ENCODE peak calls at places on chromosomes 12 and 14, in eight cellular contexts. L is GM12865, T is neural progenitor cell, G is tibial artery, W is AG04450, Q is AG09309, X is psoas muscle, S is transverse colon. F is an unnamed sample.

GRCh38 chr14:61537567-61538463 is 157.5 kb upstream of the HIF1A start:
- DNase-seq in S (peak), X (no peak), Q (peak), L (peak), T (peak), W (no peak), G (no peak), F (peak)

GRCh38 chr12:71768900-71769299 is 14.2 kb downstream of the RAB21 start:
- DNase-seq in X (no peak), L (no peak), G (no peak), Q (no peak), W (no peak), T (no peak), S (no peak), F (no peak)

GRCh38 chr14:65281991-65282908 is 130.3 kb upstream of the FUT8 start:
- DNase-seq in G (no peak), T (peak), S (no peak), L (peak), Q (peak), W (no peak), X (no peak), F (peak)

GRCh38 chr14:80055226-80055625 is 156.1 kb downstream of the DIO2 start:
- DNase-seq in T (no peak), S (no peak), L (no peak), Q (no peak), G (no peak), W (no peak), X (no peak), F (no peak)

GRCh38 chr12:131021142-131021541 is 67.4 kb downstream of the ADGRD1 start:
- DNase-seq in W (no peak), L (no peak), X (no peak), T (no peak), S (no peak), G (no peak), Q (no peak), F (no peak)

GRCh38 chr12:102876883-102877282 is 40.2 kb downstream of the PAH start:
- DNase-seq in L (no peak), Q (no peak), X (no peak), T (no peak), W (no peak), G (no peak), S (no peak), F (no peak)

GRCh38 chr12:31323466-31324115 is 2.4 kb downstream of the SINHCAF start:
- DNase-seq in S (peak), G (peak), X (no peak), W (no peak), Q (no peak), L (peak), T (no peak), F (no peak)

GRCh38 chr14:56659964-56660551 is 80.5 kb downstream of the TMEM260 start:
- DNase-seq in X (no peak), L (peak), G (no peak), W (peak), S (no peak), Q (peak), T (peak), F (peak)

GRCh38 chr14:51202914-51203665 is 37.0 kb upstream of the TMX1 start:
- DNase-seq in G (no peak), S (no peak), T (no peak), L (peak), Q (no peak), X (no peak), W (no peak), F (no peak)

GRCh38 chr14:78618379-78618778 is 448.2 kb downstream of the NRXN3 start:
- DNase-seq in L (no peak), X (no peak), T (no peak), S (no peak), G (no peak), Q (no peak), W (no peak), F (no peak)

GRCh38 chr14:101001311-101002069 is 98.0 kb upstream of the RTL1 start:
- DNase-seq in X (peak), Q (peak), T (no peak), S (no peak), W (peak), G (peak), L (no peak), F (peak)

GRCh38 chr12:12439636-12440035 is 82.8 kb downstream of the BORCS5 start:
- DNase-seq in Q (no peak), W (no peak), T (no peak), L (no peak), S (no peak), G (no peak), X (no peak), F (peak)

GRCh38 chr12:52860102-52860838 is 11.5 kb upstream of the KRT78 start:
- DNase-seq in T (no peak), W (no peak), S (no peak), L (no peak), G (no peak), X (no peak), Q (no peak), F (peak)

GRCh38 chr12:31471061-31471460 is 119.9 kb downstream of the DENND5B start:
- DNase-seq in W (no peak), T (no peak), X (no peak), G (no peak), S (no peak), L (no peak), Q (no peak), F (no peak)

GRCh38 chr12:11953523-11953922 is 117.2 kb upstream of the BCL2L14 start:
- DNase-seq in T (no peak), Q (no peak), X (no peak), G (no peak), W (no peak), S (no peak), L (no peak), F (no peak)

GRCh38 chr14:100980823-100981222 is 77.3 kb upstream of the RTL1 start:
- DNase-seq in L (no peak), S (no peak), W (no peak), Q (no peak), X (no peak), T (no peak), G (no peak), F (no peak)

DNA sequence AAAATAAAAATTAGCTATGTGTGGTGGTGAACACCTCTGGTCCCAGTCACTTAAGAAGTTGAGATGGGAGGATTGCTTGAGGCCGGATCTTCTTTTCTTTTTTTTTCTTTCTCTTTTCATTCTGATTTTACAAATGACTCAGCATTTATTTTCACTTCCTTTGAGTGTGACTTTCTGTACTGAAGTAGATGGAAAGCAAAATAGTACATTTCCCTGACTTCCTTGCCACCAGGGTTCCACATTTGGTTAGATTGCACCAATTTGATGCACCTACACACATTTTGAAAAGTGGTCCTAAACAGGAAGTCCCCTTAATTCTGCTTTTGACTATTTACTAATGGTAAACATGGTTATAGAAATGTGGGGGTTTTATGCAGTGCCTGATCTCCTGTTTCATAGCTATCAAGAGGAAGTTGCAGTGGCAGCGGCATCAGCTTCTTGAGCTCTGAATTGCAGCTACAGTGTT is 13.0 kb upstream of the LEMD3 start:
- DNase-seq in L (peak), S (no peak), X (no peak), W (no peak), G (no peak), T (no peak), Q (no peak), F (peak)
- TF ChIP-seq CTCF in L (no peak), S (no peak), X (no peak), W (no peak), G (no peak), T (no peak), Q (no peak), F (no peak)

DNA sequence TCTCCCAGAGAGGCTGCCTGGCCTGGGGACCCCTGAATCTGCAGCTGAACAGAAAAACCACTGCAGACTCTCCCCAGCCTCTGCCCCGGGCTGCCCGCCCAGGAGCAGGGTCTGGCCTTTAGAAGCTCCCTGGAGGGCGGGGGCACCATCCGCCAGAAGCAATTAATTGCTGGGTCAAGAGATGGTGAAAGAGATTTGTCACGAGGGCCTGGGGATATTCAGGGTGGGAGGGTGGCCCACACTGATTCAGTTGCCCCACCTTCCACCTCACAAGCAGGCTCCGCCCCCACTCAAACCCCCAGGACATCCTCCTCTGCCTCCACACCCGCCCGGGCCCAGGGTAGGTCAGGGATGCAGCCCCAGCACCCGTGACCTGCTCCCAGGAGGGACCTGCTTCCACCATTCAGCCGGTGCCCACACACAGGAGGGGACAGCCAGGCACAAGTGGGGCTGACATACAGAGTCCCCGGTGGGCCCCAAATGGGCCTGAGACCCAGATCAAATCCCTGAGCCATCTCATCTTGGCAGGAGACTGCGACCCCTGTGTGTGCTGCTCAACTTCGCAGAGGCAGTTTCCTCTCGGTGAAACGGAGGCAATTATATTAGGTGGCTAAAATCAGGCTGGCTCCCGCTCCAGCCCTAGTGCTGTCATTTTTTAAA is 23.0 kb downstream of the NCOR2 start:
- DNase-seq in X (no peak), S (no peak), Q (no peak), W (no peak), L (no peak), G (no peak), T (peak), F (no peak)
- H3K4me3 ChIP-seq in X (no peak), S (no peak), Q (no peak), W (no peak), L (no peak), G (no peak), T (peak), F (no peak)

GRCh38 chr12:56601503-56601902 is 28.6 kb downstream of the BAZ2A start:
- DNase-seq in Q (no peak), S (peak), X (no peak), W (no peak), T (no peak), G (no peak), L (peak), F (no peak)
- TF ChIP-seq CTCF in Q (peak), S (no peak), X (no peak), W (peak), T (peak), G (no peak), L (peak), F (peak)

GRCh38 chr12:68884251-68884650 is 48.7 kb downstream of the CPM start:
- DNase-seq in Q (no peak), L (no peak), G (no peak), S (no peak), T (no peak), W (no peak), X (no peak), F (no peak)

GRCh38 chr12:68887641-68888040 is 45.3 kb downstream of the CPM start:
- DNase-seq in L (no peak), S (no peak), T (no peak), G (no peak), Q (no peak), W (no peak), X (no peak), F (no peak)

GRCh38 chr12:68885381-68885780 is 47.6 kb downstream of the CPM start:
- DNase-seq in X (no peak), S (no peak), T (no peak), G (no peak), L (no peak), W (no peak), Q (no peak), F (no peak)

GRCh38 chr12:68888243-68888642 is 44.7 kb downstream of the CPM start:
- DNase-seq in L (no peak), Q (no peak), X (no peak), S (no peak), G (no peak), W (no peak), T (no peak), F (no peak)

GRCh38 chr12:68886636-68887572 is 46.1 kb downstream of the CPM start:
- DNase-seq in W (no peak), L (no peak), S (no peak), X (no peak), Q (no peak), G (no peak), T (peak), F (no peak)
- H3K4me3 ChIP-seq in W (no peak), L (no peak), S (no peak), X (no peak), Q (no peak), G (no peak), T (no peak), F (no peak)

DNA sequence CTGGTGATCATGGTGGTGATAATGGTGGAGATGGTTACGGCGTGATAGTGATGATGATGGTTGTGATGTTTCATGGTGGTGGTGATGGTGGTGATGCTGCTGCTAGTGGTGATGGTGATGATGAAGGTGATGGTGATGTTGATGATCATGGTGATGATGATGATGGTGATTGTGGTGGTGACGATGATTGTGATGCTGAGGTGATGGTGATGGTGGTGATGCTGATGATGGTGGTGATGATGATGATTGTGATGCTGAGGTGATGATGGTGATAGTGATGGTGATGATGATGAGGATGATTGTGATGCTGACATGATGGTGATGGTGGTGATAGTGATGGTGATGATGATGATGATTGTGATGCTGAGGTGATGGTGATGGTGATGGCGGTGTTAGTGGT is 113.2 kb upstream of the EVL start:
- DNase-seq in T (no peak), G (no peak), W (no peak), X (no peak), L (no peak), S (no peak), Q (no peak), F (no peak)
- TF ChIP-seq CTCF in T (no peak), G (no peak), W (no peak), X (no peak), L (no peak), S (no peak), Q (no peak), F (no peak)

GRCh38 chr14:33810308-33810707 is 140.6 kb downstream of the EGLN3 start:
- DNase-seq in S (no peak), X (no peak), T (no peak), Q (no peak), G (no peak), W (no peak), L (no peak), F (no peak)
- H3K4me3 ChIP-seq in S (no peak), X (no peak), T (no peak), Q (no peak), G (no peak), W (no peak), L (no peak), F (no peak)

GRCh38 chr14:35932659-35933159 is 106.6 kb downstream of the BRMS1L start:
- DNase-seq in Q (no peak), G (no peak), X (no peak), T (no peak), S (peak), W (no peak), L (peak), F (no peak)

GRCh38 chr14:35932136-35932535 is 106.0 kb downstream of the BRMS1L start:
- DNase-seq in L (peak), X (no peak), G (no peak), Q (no peak), S (no peak), T (no peak), W (no peak), F (no peak)

GRCh38 chr14:35929171-35929570 is 103.0 kb downstream of the BRMS1L start:
- DNase-seq in L (no peak), X (no peak), W (no peak), Q (no peak), G (no peak), T (no peak), S (no peak), F (no peak)

GRCh38 chr14:35931346-35931745 is 105.2 kb downstream of the BRMS1L start:
- DNase-seq in L (no peak), T (no peak), X (no peak), Q (no peak), S (no peak), W (no peak), G (no peak), F (no peak)

GRCh38 chr14:35934499-35934898 is 108.4 kb downstream of the BRMS1L start:
- DNase-seq in L (peak), X (no peak), T (no peak), G (no peak), W (no peak), S (no peak), Q (no peak), F (no peak)
- TF ChIP-seq CTCF in L (no peak), X (no peak), T (no peak), G (no peak), W (no peak), S (no peak), Q (no peak), F (no peak)

GRCh38 chr14:94278732-94279131 is 14.3 kb downstream of the SERPINA10 start:
- DNase-seq in X (no peak), T (no peak), W (no peak), S (no peak), G (no peak), L (no peak), Q (no peak), F (no peak)
- H3K4me3 ChIP-seq in X (no peak), T (no peak), W (no peak), S (no peak), G (no peak), L (no peak), Q (no peak), F (no peak)

GRCh38 chr12:57889541-57889989 is 43.0 kb upstream of the CTDSP2 start:
- DNase-seq in L (no peak), G (peak), S (peak), W (peak), X (peak), Q (no peak), T (peak), F (peak)

GRCh38 chr12:57887631-57888406 is 41.3 kb upstream of the CTDSP2 start:
- DNase-seq in L (no peak), S (peak), G (peak), W (no peak), T (no peak), Q (no peak), X (no peak), F (peak)

GRCh38 chr12:57890191-57891120 is 43.9 kb upstream of the CTDSP2 start:
- DNase-seq in W (no peak), T (no peak), S (no peak), X (no peak), L (no peak), Q (no peak), G (no peak), F (peak)

GRCh38 chr12:57886590-57887363 is 40.2 kb upstream of the CTDSP2 start:
- DNase-seq in X (no peak), L (no peak), G (no peak), S (no peak), T (no peak), W (no peak), Q (no peak), F (no peak)

GRCh38 chr12:57888407-57889157 is 42.1 kb upstream of the CTDSP2 start:
- DNase-seq in Q (no peak), L (peak), S (peak), T (peak), G (no peak), W (no peak), X (no peak), F (peak)
- TF ChIP-seq CTCF in Q (no peak), L (no peak), S (no peak), T (no peak), G (no peak), W (no peak), X (no peak), F (no peak)

GRCh38 chr12:57131896-57132744 is 3.8 kb downstream of the LRP1 start:
- DNase-seq in W (no peak), Q (no peak), G (no peak), T (no peak), L (no peak), X (no peak), S (peak), F (peak)

GRCh38 chr12:57133916-57134315 is 5.6 kb downstream of the LRP1 start:
- DNase-seq in G (peak), L (no peak), X (peak), T (no peak), Q (no peak), S (peak), W (no peak), F (no peak)

GRCh38 chr12:57134949-57135348 is 6.7 kb downstream of the LRP1 start:
- DNase-seq in L (no peak), X (no peak), G (no peak), Q (no peak), W (no peak), S (peak), T (no peak), F (peak)

GRCh38 chr12:57130941-57131340 is 2.7 kb downstream of the LRP1 start:
- DNase-seq in W (no peak), S (peak), Q (no peak), G (no peak), X (no peak), T (no peak), L (no peak), F (no peak)

DNA sequence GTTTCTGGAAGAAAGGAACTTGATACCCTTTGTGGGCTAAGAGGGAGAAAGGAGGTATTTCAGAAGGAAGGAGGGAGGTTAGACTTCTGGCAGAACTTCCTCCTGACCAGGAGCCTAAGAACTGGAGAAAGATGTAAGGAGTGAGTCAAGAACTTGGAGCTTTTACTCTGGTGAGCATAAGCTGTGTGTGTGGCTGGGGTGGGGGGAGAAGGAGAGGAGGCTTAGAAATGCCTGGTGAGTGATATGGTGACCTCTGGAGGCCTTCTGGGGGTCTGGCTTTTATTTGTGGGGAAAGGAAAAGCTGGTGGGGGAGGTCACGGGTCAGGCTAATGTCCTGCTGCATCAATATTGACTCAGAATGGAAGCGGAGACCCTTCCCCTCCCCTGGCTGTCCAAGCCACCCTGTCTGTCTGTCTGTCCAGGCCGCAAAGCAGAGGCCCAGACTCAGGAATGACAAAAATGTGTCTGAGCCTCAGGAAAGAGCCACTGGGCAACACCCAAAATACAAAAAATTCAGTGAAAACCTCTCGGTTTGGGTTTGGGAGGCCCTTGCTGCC is 4.8 kb downstream of the LRP1 start:
- DNase-seq in L (no peak), W (no peak), S (peak), T (peak), X (no peak), G (no peak), Q (no peak), F (peak)
- H3K4me3 ChIP-seq in L (no peak), W (peak), S (no peak), T (no peak), X (peak), G (peak), Q (peak), F (peak)

F was measured in fibroblast of mammary gland.